ENCODE peak calls at places on chromosomes 16 and 17, in seven cellular contexts. D is stimulated activated CD4-positive, alpha-beta T cell treated with anti-CD3 and anti-CD28 coated beads, Interleukin-4, amount 100 ng/mL, for 1 hour; I is fibroblast of gingiva; M is neural crest cell; P is HT1080; O is aorta; Z is IMR-90. H is an unnamed sample.

GRCh38 chr17:13600475-13601316 is 1.0 kb downstream of the HS3ST3A1 start:
- DNase-seq in D (no peak), I (peak), M (peak), P (no peak), O (peak), Z (peak), H (no peak)

GRCh38 chr16:48911700-48912099 is 301.7 kb upstream of the N4BP1 start:
- DNase-seq in D (no peak), I (no peak), M (no peak), P (no peak), O (no peak), Z (peak), H (no peak)

GRCh38 chr17:11909348-11909747 is 87.9 kb downstream of the ZNF18 start:
- DNase-seq in D (no peak), I (no peak), M (no peak), P (no peak), O (no peak), Z (no peak), H (no peak)

GRCh38 chr16:588639-588888 is 1.3 kb upstream of the RAB40C start:
- DNase-seq in D (no peak), I (peak), M (peak), P (peak), O (peak), Z (peak), H (no peak)

GRCh38 chr16:276360-277077 is 775 bp upstream of the RGS11 start:
- DNase-seq in D (no peak), I (no peak), M (no peak), P (no peak), O (no peak), Z (no peak), H (no peak)

GRCh38 chr17:34542700-34543336 is 36.6 kb upstream of the TMEM132E start:
- DNase-seq in D (peak), I (no peak), M (peak), P (no peak), O (no peak), Z (no peak), H (no peak)

GRCh38 chr17:77779711-77780539 is 178.6 kb upstream of the TNRC6C start:
- DNase-seq in D (no peak), I (no peak), M (no peak), P (peak), O (peak), Z (no peak), H (no peak)

GRCh38 chr17:42857389-42857788 is 6.4 kb downstream of the AOC3 start:
- DNase-seq in D (no peak), I (no peak), M (no peak), P (no peak), O (no peak), Z (no peak), H (no peak)

GRCh38 chr17:81962499-81963441 is 1.8 kb upstream of the NOTUM start:
- DNase-seq in D (no peak), I (no peak), M (no peak), P (no peak), O (no peak), Z (no peak), H (no peak)

GRCh38 chr17:44776628-44777393 is 18.0 kb downstream of the ADAM11 start:
- DNase-seq in D (no peak), I (no peak), M (no peak), P (no peak), O (no peak), Z (no peak), H (no peak)

GRCh38 chr17:68378202-68379149 is 78.8 kb downstream of the WIPI1 start:
- DNase-seq in D (no peak), I (peak), M (peak), P (peak), O (peak), Z (peak), H (no peak)

H was measured in DMS79.